ENCODE peak calls at places on chromosomes 11 and 22, in nine cellular contexts. One of them, this sample, is unnamed.

GRCh38 chr22:38239101-38239761 is 33.6 kb downstream of the TMEM184B start:
- DNase-seq in BJ: peak
- DNase-seq in CD4-positive, alpha-beta T cell: no peak
- DNase-seq in CD8-positive, alpha-beta T cell: no peak
- DNase-seq in fibroblast of lung: peak
- DNase-seq in bronchial epithelial cell: peak
- DNase-seq in choroid plexus epithelial cell: peak
- DNase-seq in fibroblast of pulmonary artery: peak
- DNase-seq in cardiac muscle cell: peak
- DNase-seq in this sample: no peak

GRCh38 chr11:126403658-126404057 is 48.2 kb downstream of the ST3GAL4 start:
- DNase-seq in choroid plexus epithelial cell: no peak
- DNase-seq in cardiac muscle cell: no peak
- DNase-seq in CD8-positive, alpha-beta T cell: no peak
- DNase-seq in bronchial epithelial cell: no peak
- DNase-seq in fibroblast of lung: no peak
- DNase-seq in BJ: no peak
- DNase-seq in fibroblast of pulmonary artery: no peak
- DNase-seq in CD4-positive, alpha-beta T cell: no peak
- DNase-seq in this sample: no peak

GRCh38 chr11:35614949-35615569 is 3.2 kb upstream of the FJX1 start:
- DNase-seq in CD8-positive, alpha-beta T cell: no peak
- DNase-seq in BJ: no peak
- DNase-seq in choroid plexus epithelial cell: no peak
- DNase-seq in fibroblast of pulmonary artery: no peak
- DNase-seq in CD4-positive, alpha-beta T cell: no peak
- DNase-seq in cardiac muscle cell: no peak
- DNase-seq in bronchial epithelial cell: peak
- DNase-seq in fibroblast of lung: no peak
- DNase-seq in this sample: no peak

GRCh38 chr11:19651654-19652053 is 61.0 kb upstream of the NAV2 start:
- DNase-seq in fibroblast of pulmonary artery: no peak
- DNase-seq in fibroblast of lung: peak
- DNase-seq in choroid plexus epithelial cell: no peak
- DNase-seq in bronchial epithelial cell: no peak
- DNase-seq in CD4-positive, alpha-beta T cell: no peak
- DNase-seq in cardiac muscle cell: no peak
- DNase-seq in BJ: no peak
- DNase-seq in CD8-positive, alpha-beta T cell: no peak
- DNase-seq in this sample: no peak

GRCh38 chr11:119473226-119473625 is 50.3 kb upstream of the THY1 start:
- DNase-seq in fibroblast of lung: no peak
- DNase-seq in fibroblast of pulmonary artery: no peak
- DNase-seq in CD4-positive, alpha-beta T cell: no peak
- DNase-seq in CD8-positive, alpha-beta T cell: no peak
- DNase-seq in BJ: no peak
- DNase-seq in bronchial epithelial cell: no peak
- DNase-seq in choroid plexus epithelial cell: no peak
- DNase-seq in cardiac muscle cell: no peak
- DNase-seq in this sample: no peak

GRCh38 chr11:111922803-111923202 is 4.1 kb downstream of the C11orf52 start:
- DNase-seq in CD4-positive, alpha-beta T cell: no peak
- DNase-seq in bronchial epithelial cell: peak
- DNase-seq in choroid plexus epithelial cell: peak
- DNase-seq in cardiac muscle cell: peak
- DNase-seq in fibroblast of pulmonary artery: peak
- DNase-seq in fibroblast of lung: peak
- DNase-seq in CD8-positive, alpha-beta T cell: no peak
- DNase-seq in BJ: peak
- DNase-seq in this sample: no peak

GRCh38 chr22:20803696-20804324 is 29.9 kb downstream of the SERPIND1 start:
- DNase-seq in CD8-positive, alpha-beta T cell: no peak
- DNase-seq in fibroblast of lung: peak
- DNase-seq in BJ: no peak
- DNase-seq in fibroblast of pulmonary artery: peak
- DNase-seq in bronchial epithelial cell: peak
- DNase-seq in choroid plexus epithelial cell: peak
- DNase-seq in CD4-positive, alpha-beta T cell: peak
- DNase-seq in cardiac muscle cell: peak
- DNase-seq in this sample: peak

GRCh38 chr11:130407978-130408377 is 20.4 kb downstream of the ADAMTS8 start:
- DNase-seq in CD4-positive, alpha-beta T cell: no peak
- DNase-seq in cardiac muscle cell: peak
- DNase-seq in choroid plexus epithelial cell: peak
- DNase-seq in fibroblast of pulmonary artery: peak
- DNase-seq in CD8-positive, alpha-beta T cell: no peak
- DNase-seq in fibroblast of lung: peak
- DNase-seq in bronchial epithelial cell: peak
- DNase-seq in BJ: peak
- DNase-seq in this sample: peak

GRCh38 chr11:120209750-120210650 is 832 bp upstream of the OAF start:
- DNase-seq in CD4-positive, alpha-beta T cell: no peak
- DNase-seq in choroid plexus epithelial cell: no peak
- DNase-seq in fibroblast of lung: no peak
- DNase-seq in bronchial epithelial cell: no peak
- DNase-seq in BJ: no peak
- DNase-seq in CD8-positive, alpha-beta T cell: no peak
- DNase-seq in fibroblast of pulmonary artery: no peak
- DNase-seq in cardiac muscle cell: no peak
- DNase-seq in this sample: no peak

GRCh38 chr11:105937331-105937730 is 84.7 kb downstream of the MSANTD4 start:
- DNase-seq in fibroblast of pulmonary artery: peak
- DNase-seq in choroid plexus epithelial cell: peak
- DNase-seq in CD4-positive, alpha-beta T cell: no peak
- DNase-seq in BJ: peak
- DNase-seq in fibroblast of lung: peak
- DNase-seq in bronchial epithelial cell: peak
- DNase-seq in CD8-positive, alpha-beta T cell: no peak
- DNase-seq in cardiac muscle cell: peak
- DNase-seq in this sample: no peak

GRCh38 chr11:95108671-95109551 is 19.3 kb downstream of the ENDOD1 start:
- DNase-seq in CD4-positive, alpha-beta T cell: no peak
- DNase-seq in fibroblast of lung: peak
- DNase-seq in CD8-positive, alpha-beta T cell: no peak
- DNase-seq in choroid plexus epithelial cell: peak
- DNase-seq in BJ: no peak
- DNase-seq in bronchial epithelial cell: no peak
- DNase-seq in cardiac muscle cell: peak
- DNase-seq in fibroblast of pulmonary artery: peak
- DNase-seq in this sample: no peak

GRCh38 chr11:112889446-112889845 is 71.8 kb upstream of the NCAM1 start:
- DNase-seq in fibroblast of pulmonary artery: no peak
- DNase-seq in CD4-positive, alpha-beta T cell: no peak
- DNase-seq in CD8-positive, alpha-beta T cell: no peak
- DNase-seq in fibroblast of lung: no peak
- DNase-seq in choroid plexus epithelial cell: no peak
- DNase-seq in cardiac muscle cell: no peak
- DNase-seq in bronchial epithelial cell: no peak
- DNase-seq in BJ: no peak
- DNase-seq in this sample: peak

GRCh38 chr11:64885367-64886286 is 7.2 kb upstream of the EHD1 start:
- DNase-seq in CD8-positive, alpha-beta T cell: no peak
- DNase-seq in fibroblast of lung: peak
- DNase-seq in choroid plexus epithelial cell: peak
- DNase-seq in bronchial epithelial cell: peak
- DNase-seq in fibroblast of pulmonary artery: peak
- DNase-seq in cardiac muscle cell: peak
- DNase-seq in CD4-positive, alpha-beta T cell: no peak
- DNase-seq in BJ: no peak
- DNase-seq in this sample: no peak

GRCh38 chr22:37552560-37553163 is 7.6 kb upstream of the CDC42EP1 start:
- DNase-seq in cardiac muscle cell: peak
- DNase-seq in CD4-positive, alpha-beta T cell: no peak
- DNase-seq in BJ: no peak
- DNase-seq in fibroblast of lung: peak
- DNase-seq in fibroblast of pulmonary artery: peak
- DNase-seq in CD8-positive, alpha-beta T cell: no peak
- DNase-seq in bronchial epithelial cell: no peak
- DNase-seq in choroid plexus epithelial cell: no peak
- DNase-seq in this sample: no peak

GRCh38 chr11:116962108-116962507 is 124.7 kb upstream of the APOA1 start:
- DNase-seq in BJ: no peak
- DNase-seq in CD8-positive, alpha-beta T cell: no peak
- DNase-seq in CD4-positive, alpha-beta T cell: no peak
- DNase-seq in fibroblast of lung: peak
- DNase-seq in choroid plexus epithelial cell: peak
- DNase-seq in bronchial epithelial cell: no peak
- DNase-seq in fibroblast of pulmonary artery: peak
- DNase-seq in cardiac muscle cell: no peak
- DNase-seq in this sample: no peak

GRCh38 chr11:132427611-132428010 is 1057.2 kb downstream of the NTM start:
- DNase-seq in fibroblast of pulmonary artery: peak
- DNase-seq in BJ: no peak
- DNase-seq in cardiac muscle cell: peak
- DNase-seq in CD8-positive, alpha-beta T cell: no peak
- DNase-seq in choroid plexus epithelial cell: peak
- DNase-seq in bronchial epithelial cell: peak
- DNase-seq in CD4-positive, alpha-beta T cell: no peak
- DNase-seq in fibroblast of lung: peak
- DNase-seq in this sample: no peak

GRCh38 chr11:8754241-8754640 is 71.6 kb downstream of the RPL27A start:
- DNase-seq in fibroblast of lung: peak
- DNase-seq in bronchial epithelial cell: no peak
- DNase-seq in CD8-positive, alpha-beta T cell: no peak
- DNase-seq in choroid plexus epithelial cell: no peak
- DNase-seq in BJ: no peak
- DNase-seq in CD4-positive, alpha-beta T cell: no peak
- DNase-seq in fibroblast of pulmonary artery: peak
- DNase-seq in cardiac muscle cell: peak
- DNase-seq in this sample: no peak

GRCh38 chr11:95074806-95075563 is 8.3 kb downstream of the SRSF8 start:
- DNase-seq in fibroblast of pulmonary artery: peak
- DNase-seq in cardiac muscle cell: peak
- DNase-seq in BJ: no peak
- DNase-seq in fibroblast of lung: peak
- DNase-seq in choroid plexus epithelial cell: peak
- DNase-seq in CD8-positive, alpha-beta T cell: no peak
- DNase-seq in bronchial epithelial cell: peak
- DNase-seq in CD4-positive, alpha-beta T cell: no peak
- DNase-seq in this sample: no peak

DNA sequence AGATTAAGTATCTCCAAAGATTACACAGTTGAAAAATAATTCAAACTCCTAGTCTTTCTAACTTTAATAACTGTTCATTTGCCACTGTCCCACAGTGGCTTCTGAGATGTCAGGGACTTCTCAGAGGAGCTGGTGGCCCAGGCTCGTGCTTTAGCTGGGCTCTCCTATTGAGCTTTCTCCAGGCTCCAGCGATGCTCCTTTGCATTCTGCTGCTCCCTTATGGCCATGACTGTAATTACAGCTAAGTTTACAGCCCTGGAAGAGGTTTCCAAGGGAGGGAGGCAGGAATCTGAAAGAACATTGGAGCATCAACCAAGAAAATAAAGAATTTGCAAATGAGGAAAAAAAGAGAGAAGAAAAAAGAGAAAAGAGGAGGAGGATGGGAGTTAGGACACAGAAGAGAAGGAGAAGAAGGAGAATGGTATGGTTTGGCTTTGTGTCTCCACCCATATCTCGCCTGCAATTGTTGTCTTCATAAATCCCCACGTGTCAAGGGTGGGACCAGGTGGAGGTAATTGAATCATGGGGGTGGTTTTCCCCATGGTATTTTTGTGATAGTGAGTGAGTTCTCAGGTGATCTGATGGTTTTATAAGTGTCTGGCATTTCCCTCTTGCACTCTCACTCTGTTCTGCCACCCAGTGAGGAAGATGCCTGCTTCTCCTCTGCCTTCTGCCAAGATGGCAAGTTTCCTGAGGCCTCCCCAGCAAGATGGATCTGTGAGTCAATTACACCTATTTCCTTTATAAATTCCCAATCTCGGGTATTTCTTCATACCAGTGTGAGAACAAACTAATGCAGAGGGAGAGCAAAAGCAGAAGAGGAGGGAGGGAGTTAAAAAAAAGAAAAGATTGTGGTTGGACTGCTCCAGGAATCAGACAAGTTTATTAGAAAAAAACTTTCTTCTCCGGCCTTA is 857.0 kb downstream of the KCNA4 start:
- DNase-seq in BJ: no peak
- DNase-seq in fibroblast of pulmonary artery: peak
- DNase-seq in CD8-positive, alpha-beta T cell: no peak
- DNase-seq in choroid plexus epithelial cell: peak
- DNase-seq in fibroblast of lung: peak
- DNase-seq in cardiac muscle cell: peak
- DNase-seq in CD4-positive, alpha-beta T cell: no peak
- DNase-seq in bronchial epithelial cell: peak
- DNase-seq in this sample: peak
- TF ChIP-seq CTCF in BJ: peak
- TF ChIP-seq CTCF in fibroblast of pulmonary artery: peak
- TF ChIP-seq CTCF in CD8-positive, alpha-beta T cell: no peak
- TF ChIP-seq CTCF in choroid plexus epithelial cell: peak
- TF ChIP-seq CTCF in fibroblast of lung: peak
- TF ChIP-seq CTCF in cardiac muscle cell: peak
- TF ChIP-seq CTCF in CD4-positive, alpha-beta T cell: no peak
- TF ChIP-seq CTCF in bronchial epithelial cell: peak
- TF ChIP-seq CTCF in this sample: peak

DNA sequence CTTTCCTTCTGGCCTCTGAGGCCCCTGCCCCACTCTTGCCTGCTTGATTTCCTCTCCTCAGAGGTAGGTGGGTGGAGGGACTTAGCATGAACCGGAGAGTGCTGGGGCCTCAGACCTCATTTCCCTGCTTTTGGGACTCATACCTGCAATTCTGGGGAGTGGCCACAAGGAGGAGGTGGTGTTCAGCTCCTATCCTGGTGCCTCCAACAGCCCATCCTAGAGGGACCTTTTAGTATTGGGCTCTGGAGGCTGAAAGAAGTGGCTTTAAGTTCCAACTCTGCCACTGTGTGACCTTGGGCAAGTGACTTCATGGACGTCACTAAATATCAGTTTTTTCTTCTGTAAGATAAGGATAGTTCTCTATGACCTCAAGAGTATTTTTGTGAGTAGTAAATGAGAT is 98.6 kb downstream of the KIAA1671 start:
- DNase-seq in choroid plexus epithelial cell: no peak
- DNase-seq in bronchial epithelial cell: no peak
- DNase-seq in fibroblast of pulmonary artery: no peak
- DNase-seq in BJ: no peak
- DNase-seq in CD4-positive, alpha-beta T cell: no peak
- DNase-seq in cardiac muscle cell: no peak
- DNase-seq in CD8-positive, alpha-beta T cell: no peak
- DNase-seq in fibroblast of lung: no peak
- DNase-seq in this sample: no peak
- TF ChIP-seq CTCF in choroid plexus epithelial cell: peak
- TF ChIP-seq CTCF in bronchial epithelial cell: peak
- TF ChIP-seq CTCF in fibroblast of pulmonary artery: peak
- TF ChIP-seq CTCF in BJ: peak
- TF ChIP-seq CTCF in CD4-positive, alpha-beta T cell: no peak
- TF ChIP-seq CTCF in cardiac muscle cell: peak
- TF ChIP-seq CTCF in CD8-positive, alpha-beta T cell: peak
- TF ChIP-seq CTCF in fibroblast of lung: peak
- TF ChIP-seq CTCF in this sample: no peak

GRCh38 chr11:26331911-26332571 is at the start of gene ANO3:
- DNase-seq in fibroblast of pulmonary artery: peak
- DNase-seq in CD8-positive, alpha-beta T cell: no peak
- DNase-seq in fibroblast of lung: peak
- DNase-seq in bronchial epithelial cell: peak
- DNase-seq in BJ: peak
- DNase-seq in CD4-positive, alpha-beta T cell: no peak
- DNase-seq in choroid plexus epithelial cell: peak
- DNase-seq in cardiac muscle cell: peak
- DNase-seq in this sample: peak
- TF ChIP-seq CTCF in fibroblast of pulmonary artery: peak
- TF ChIP-seq CTCF in CD8-positive, alpha-beta T cell: no peak
- TF ChIP-seq CTCF in fibroblast of lung: peak
- TF ChIP-seq CTCF in bronchial epithelial cell: peak
- TF ChIP-seq CTCF in BJ: peak
- TF ChIP-seq CTCF in CD4-positive, alpha-beta T cell: no peak
- TF ChIP-seq CTCF in choroid plexus epithelial cell: peak
- TF ChIP-seq CTCF in cardiac muscle cell: peak
- TF ChIP-seq CTCF in this sample: peak

GRCh38 chr22:16774911-16775529 is 50.2 kb downstream of the XKR3 start:
- DNase-seq in CD4-positive, alpha-beta T cell: no peak
- DNase-seq in CD8-positive, alpha-beta T cell: no peak
- DNase-seq in BJ: no peak
- DNase-seq in bronchial epithelial cell: no peak
- DNase-seq in fibroblast of pulmonary artery: no peak
- DNase-seq in fibroblast of lung: no peak
- DNase-seq in choroid plexus epithelial cell: no peak
- DNase-seq in cardiac muscle cell: no peak
- DNase-seq in this sample: no peak
- TF ChIP-seq CTCF in CD4-positive, alpha-beta T cell: no peak
- TF ChIP-seq CTCF in CD8-positive, alpha-beta T cell: no peak
- TF ChIP-seq CTCF in BJ: no peak
- TF ChIP-seq CTCF in bronchial epithelial cell: no peak
- TF ChIP-seq CTCF in fibroblast of pulmonary artery: no peak
- TF ChIP-seq CTCF in fibroblast of lung: no peak
- TF ChIP-seq CTCF in choroid plexus epithelial cell: no peak
- TF ChIP-seq CTCF in cardiac muscle cell: no peak
- TF ChIP-seq CTCF in this sample: no peak